ENCODE peak calls at places on chromosomes 6 and 20, in six cellular contexts. L is small intestine; W is cardiac fibroblast; T is transverse colon; Z is brain pericyte; P is stimulated activated CD4-positive, alpha-beta T cell treated with anti-CD3 and anti-CD28 coated beads, Interleukin-4, amount 100 ng/mL, for 1 hour. C is an unnamed sample.

GRCh38 chr6:135438907-135439535 is 58.5 kb downstream of the AHI1 start:
- DNase-seq in W (peak), L (peak), P (no peak), T (no peak), Z (no peak), C (no peak)

GRCh38 chr6:157534134-157534871 is 153.3 kb downstream of the ZDHHC14 start:
- DNase-seq in Z (no peak), W (no peak), T (no peak), L (no peak), P (no peak), C (no peak)

GRCh38 chr20:33664085-33664761 is 2.1 kb downstream of the C20orf144 start:
- DNase-seq in W (no peak), Z (no peak), T (no peak), L (no peak), P (no peak), C (no peak)

GRCh38 chr6:17098538-17098937 is 3.3 kb upstream of the STMND1 start:
- DNase-seq in P (no peak), T (no peak), L (no peak), W (peak), Z (no peak), C (no peak)

GRCh38 chr6:80165143-80165542 is 58.7 kb downstream of the BCKDHB start:
- DNase-seq in T (no peak), W (peak), Z (no peak), L (no peak), P (peak), C (no peak)

GRCh38 chr6:105318660-105319059 is 84.2 kb downstream of the PREP start:
- DNase-seq in P (no peak), L (no peak), W (peak), Z (no peak), T (no peak), C (no peak)

GRCh38 chr20:50523552-50524167 is 13.5 kb downstream of the PTPN1 start:
- DNase-seq in Z (no peak), L (peak), P (no peak), T (no peak), W (no peak), C (no peak)

GRCh38 chr6:15935661-15936060 is 193.2 kb upstream of the MYLIP start:
- DNase-seq in T (no peak), Z (no peak), W (no peak), L (no peak), P (no peak), C (no peak)